ENCODE peak calls at places on chromosome 22, in six cellular contexts. V, R, J, A, Y and P are unnamed samples.
A peak's percentile ranks its signal among the peaks of the same experiment; 100 is the strongest.

GRCh38 chr22:46812034-46812605 is 49.7 kb downstream of the TBC1D22A start:
- DNase-seq in R (no peak), Y (peak; percentile 32), J (no peak), A (no peak), V (no peak), P (no peak)

GRCh38 chr22:41781508-41781906 is 19.0 kb upstream of the CCDC134 start:
- DNase-seq in J (no peak), A (no peak), R (no peak), Y (no peak), V (no peak), P (no peak)

GRCh38 chr22:45511847-45512261 is 9.2 kb downstream of the FBLN1 start:
- DNase-seq in Y (peak; percentile 90), J (peak; percentile 90), A (peak; percentile 66), R (peak; percentile 70), V (no peak), P (no peak)

GRCh38 chr22:30575011-30575671 is 676 bp upstream of the GAL3ST1 start:
- DNase-seq in Y (peak; percentile 91), R (peak; percentile 2), A (peak; percentile 79), V (no peak), J (peak; percentile 48), P (no peak)

GRCh38 chr22:45608763-45609180 is 62.9 kb upstream of the ATXN10 start:
- DNase-seq in R (peak; percentile 56), V (no peak), Y (no peak), A (no peak), J (no peak), P (no peak)

GRCh38 chr22:37187552-37187890 is 526 bp downstream of the C1QTNF6 start:
- DNase-seq in V (no peak), Y (no peak), R (no peak), A (no peak), J (no peak), P (no peak)

GRCh38 chr22:50735739-50736030 is 2.3 kb upstream of the ACR start:
- DNase-seq in J (peak; percentile 4), V (no peak), R (no peak), A (no peak), Y (no peak), P (no peak)

GRCh38 chr22:50738649-50739227 is 734 bp downstream of the ACR start:
- DNase-seq in V (no peak), J (peak; percentile 36), Y (no peak), R (no peak), A (no peak), P (no peak)

GRCh38 chr22:40759294-40759840 is 59.8 kb downstream of the SLC25A17 start:
- DNase-seq in A (no peak), Y (no peak), V (no peak), R (no peak), J (no peak), P (no peak)

GRCh38 chr22:49394116-49394785 is 433.4 kb downstream of the BRD1 start:
- DNase-seq in R (no peak), A (no peak), J (no peak), V (no peak), Y (no peak), P (no peak)

GRCh38 chr22:37088108-37088605 is 21.4 kb downstream of the TMPRSS6 start:
- DNase-seq in J (no peak), R (peak; percentile 12), Y (no peak), A (no peak), V (no peak), P (no peak)

GRCh38 chr22:44611880-44612496 is 90.0 kb upstream of the PRR5 start:
- DNase-seq in J (no peak), A (no peak), V (no peak), R (no peak), Y (no peak), P (no peak)

GRCh38 chr22:37242395-37242918 is 1.6 kb downstream of the RAC2 start:
- DNase-seq in V (peak; percentile 97), A (peak; percentile 69), R (peak; percentile 38), J (peak; percentile 80), Y (no peak), P (peak; percentile 84)

GRCh38 chr22:30781271-30781875 is 86.7 kb downstream of the OSBP2 start:
- DNase-seq in R (no peak), J (no peak), Y (no peak), V (no peak), A (no peak), P (no peak)

GRCh38 chr22:46990937-46991520 is 228.6 kb downstream of the TBC1D22A start:
- DNase-seq in V (no peak), J (no peak), R (no peak), A (no peak), Y (no peak), P (no peak)

GRCh38 chr22:41234815-41235687 is 5.7 kb downstream of the CHADL start:
- DNase-seq in A (no peak), V (no peak), Y (no peak), J (no peak), R (no peak), P (no peak)

GRCh38 chr22:19058713-19059451 is 63.3 kb downstream of the DGCR2 start:
- DNase-seq in J (no peak), A (no peak), R (no peak), V (no peak), Y (no peak), P (no peak)

GRCh38 chr22:39898997-39899396 is 1.9 kb upstream of the GRAP2 start:
- DNase-seq in Y (no peak), A (no peak), R (no peak), V (peak; percentile 55), J (no peak), P (no peak)

GRCh38 chr22:42745118-42745517 is 24.4 kb upstream of the A4GALT start:
- DNase-seq in R (peak; percentile 44), A (no peak), J (no peak), Y (no peak), V (no peak), P (no peak)

GRCh38 chr22:47283616-47284270 is 521.3 kb downstream of the TBC1D22A start:
- DNase-seq in J (peak; percentile 29), A (no peak), R (no peak), V (no peak), Y (no peak), P (no peak)

GRCh38 chr22:26956346-26956745 is 299.0 kb downstream of the MIAT start:
- DNase-seq in A (no peak), R (no peak), J (no peak), V (no peak), Y (no peak), P (no peak)

GRCh38 chr22:48642550-48642949 is 1185.1 kb downstream of the BRD1 start:
- DNase-seq in V (no peak), Y (no peak), R (no peak), A (no peak), J (no peak), P (no peak)

GRCh38 chr22:30324008-30324730 is 2.6 kb downstream of the TBC1D10A start:
- DNase-seq in A (peak; percentile 16), R (no peak), Y (no peak), J (peak; percentile 39), V (peak; percentile 43), P (peak; percentile 27)

GRCh38 chr22:45225732-45226560 is 14.7 kb downstream of the KIAA0930 start:
- DNase-seq in R (no peak), A (peak; percentile 49), V (no peak), Y (no peak), J (peak; percentile 74), P (no peak)

GRCh38 chr22:26995222-26995621 is 337.8 kb downstream of the MIAT start:
- DNase-seq in A (peak; percentile 80), Y (no peak), J (no peak), V (no peak), R (no peak), P (no peak)

GRCh38 chr22:50084085-50084484 is 1.1 kb downstream of the MLC1 start:
- DNase-seq in J (no peak), Y (no peak), R (no peak), V (no peak), A (no peak), P (no peak)

GRCh38 chr22:46030241-46030880 is 53.4 kb upstream of the WNT7B start:
- DNase-seq in R (no peak), J (no peak), Y (peak; percentile 57), A (no peak), V (no peak), P (no peak)

GRCh38 chr22:24990344-24990905 is 37.9 kb downstream of the KIAA1671 start:
- DNase-seq in R (no peak), V (no peak), J (no peak), A (no peak), Y (no peak), P (no peak)
- H3K27ac ChIP-seq in R (no peak overlapping the region), V (no peak overlapping the region), J (no peak overlapping the region), A (no peak overlapping the region), Y (peak overlapping the region; percentile 61), P (no peak overlapping the region)

DNA sequence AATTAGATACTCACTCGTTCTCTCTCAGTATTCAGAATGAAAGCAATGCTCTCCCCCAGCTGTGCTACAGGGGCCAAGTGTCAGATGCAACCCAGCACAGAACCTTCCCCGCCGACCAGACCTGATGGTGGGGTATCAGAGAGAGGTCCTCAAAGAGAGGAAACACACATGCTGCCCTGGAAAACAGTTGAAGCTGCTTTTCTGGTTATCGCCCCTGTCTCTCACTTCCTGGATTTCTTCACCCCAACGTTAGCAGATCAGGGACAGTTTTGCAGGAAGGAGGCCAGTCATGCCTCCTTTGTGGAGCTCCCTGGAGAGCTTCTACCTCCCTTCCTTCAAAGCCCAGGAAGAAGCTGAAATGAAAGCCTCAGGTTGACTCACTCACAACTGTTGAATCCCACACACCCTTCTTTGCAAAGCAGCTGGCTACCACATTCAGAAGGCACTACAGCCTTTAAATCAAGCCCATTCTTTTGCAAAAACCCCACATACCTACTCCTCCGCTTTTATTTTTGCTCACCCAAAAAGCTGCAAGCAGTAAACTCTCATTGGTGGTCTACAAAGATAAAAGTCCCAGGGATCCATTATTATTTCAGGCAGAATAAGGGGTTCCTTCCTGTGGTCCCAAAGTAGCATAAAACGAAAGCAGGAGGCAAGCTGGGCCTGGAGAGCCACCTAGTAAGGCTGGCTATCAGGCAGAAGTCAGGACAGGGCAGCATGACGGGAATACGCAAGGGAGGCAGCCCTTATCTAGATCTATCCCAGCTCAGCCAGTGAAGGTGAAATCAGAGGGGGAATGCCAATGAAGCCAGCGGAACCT is 23.3 kb downstream of the LARGE1 start:
- DNase-seq in Y (no peak), J (no peak), A (peak; percentile 20), R (no peak), V (no peak), P (no peak)
- H3K4me3 ChIP-seq in Y (no peak overlapping the region), J (no peak overlapping the region), A (no peak overlapping the region), R (no peak overlapping the region), V (no peak overlapping the region), P (no peak overlapping the region)

DNA sequence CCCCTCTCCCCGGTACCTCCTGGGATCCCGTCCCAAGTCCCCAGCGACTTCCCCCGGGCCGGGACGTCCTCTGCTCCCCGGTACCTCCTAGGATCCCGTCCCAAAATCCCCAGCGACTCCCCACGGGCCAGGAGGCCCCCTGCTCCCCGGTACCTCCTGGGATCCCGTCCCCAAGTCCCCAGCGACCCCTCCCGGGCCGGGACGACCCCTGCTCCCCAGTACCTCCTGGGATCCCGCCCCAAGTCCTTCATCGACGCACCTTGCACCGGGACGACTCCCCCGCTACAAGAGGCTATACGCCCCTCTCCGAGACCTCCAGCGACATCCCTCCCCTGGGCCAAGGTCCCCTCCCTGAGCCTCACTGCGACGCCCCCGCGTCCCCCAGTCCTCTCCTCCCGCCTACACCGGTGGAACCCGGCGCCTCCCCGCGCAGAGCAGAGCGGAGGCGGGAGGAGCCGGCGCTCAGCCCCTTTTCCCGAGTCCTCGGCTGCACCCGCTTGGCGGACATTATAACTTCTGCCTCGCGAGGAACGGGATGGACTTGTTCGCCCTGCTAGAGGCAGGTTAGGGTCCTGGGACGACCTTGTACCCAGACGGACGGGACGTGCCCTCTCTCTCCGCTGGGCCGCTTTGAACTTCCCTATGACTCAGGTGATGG is 912 bp downstream of the KREMEN1 start:
- DNase-seq in J (peak; percentile 74), Y (no peak), R (no peak), A (peak; percentile 51), V (no peak), P (no peak)
- H3K27ac ChIP-seq in J (peak overlapping the region; percentile 38), Y (peak overlapping the region; percentile 42), R (no peak overlapping the region), A (peak overlapping the region; percentile 22), V (peak overlapping the region; percentile 60), P (no peak overlapping the region)

GRCh38 chr22:20904980-20905355 is 12.2 kb upstream of the CRKL start:
- DNase-seq in Y (no peak), J (no peak), V (no peak), R (no peak), A (no peak), P (no peak)
- H3K4me3 ChIP-seq in Y (no peak overlapping the region), J (no peak overlapping the region), V (no peak overlapping the region), R (no peak overlapping the region), A (no peak overlapping the region), P (no peak overlapping the region)